ENCODE peak calls at places on chromosome 5, in eight cellular contexts. L, W, Q, A, M, O, S and Y are unnamed samples.

GRCh38 chr5:7261049-7261448 is 134.9 kb upstream of the ADCY2 start:
- DNase-seq in L (no peak), W (no peak), Q (no peak), A (peak; percentile 23), M (peak; percentile 27), O (no peak), S (peak; percentile 19), Y (peak; percentile 94)

GRCh38 chr5:127849436-127849835 is 146.2 kb downstream of the CCDC192 start:
- DNase-seq in L (no peak), W (no peak), Q (no peak), A (no peak), M (no peak), O (no peak), S (no peak), Y (no peak)

GRCh38 chr5:137192293-137192743 is 306.8 kb downstream of the SPOCK1 start:
- DNase-seq in L (no peak), W (no peak), Q (no peak), A (no peak), M (no peak), O (no peak), S (no peak), Y (no peak)

GRCh38 chr5:137563301-137563645 is 64.1 kb upstream of the SPOCK1 start:
- DNase-seq in L (no peak), W (peak; percentile 67), Q (no peak), A (no peak), M (no peak), O (no peak), S (no peak), Y (no peak)

GRCh38 chr5:159907689-159908088 is 8.6 kb upstream of the ADRA1B start:
- DNase-seq in L (no peak), W (no peak), Q (no peak), A (no peak), M (no peak), O (no peak), S (no peak), Y (no peak)

GRCh38 chr5:133356386-133357331 is 255.7 kb downstream of the FSTL4 start:
- DNase-seq in L (no peak), W (no peak), Q (no peak), A (no peak), M (no peak), O (no peak), S (no peak), Y (no peak)

GRCh38 chr5:93274291-93274690 is 306.7 kb downstream of the NR2F1-AS1 start:
- DNase-seq in L (no peak), W (no peak), Q (no peak), A (no peak), M (no peak), O (no peak), S (no peak), Y (no peak)

GRCh38 chr5:176652136-176652535 is 4.9 kb downstream of the TSPAN17 start:
- DNase-seq in L (no peak), W (peak; percentile 91), Q (no peak), A (no peak), M (no peak), O (no peak), S (peak; percentile 42), Y (no peak)

GRCh38 chr5:97400537-97400936 is 217.5 kb upstream of the RIOK2 start:
- DNase-seq in L (no peak), W (no peak), Q (no peak), A (no peak), M (no peak), O (no peak), S (no peak), Y (peak; percentile 67)